ENCODE peak calls at places on chromosome 12, in six cellular contexts. U is aorta; J is fibroblast of lung; M is mesendoderm; Z is CD8-positive, alpha-beta T cell; A is prostate gland. G is an unnamed sample. For H3K27me3 and H3K36me3, the result is how much of the 10 kb centered on the place peaks cover.

GRCh38 chr12:90627180-90627896 is 327.6 kb downstream of the CCER1 start:
- DNase-seq in Z (no peak), J (peak), U (no peak), M (no peak), A (no peak), G (no peak)

GRCh38 chr12:106248849-106249371 is 1.1 kb upstream of the CKAP4 start:
- DNase-seq in A (no peak), J (peak), U (no peak), Z (no peak), M (no peak), G (no peak)

GRCh38 chr12:14854586-14855163 is 11.3 kb upstream of the ART4 start:
- DNase-seq in U (no peak), Z (no peak), A (no peak), J (no peak), M (no peak), G (no peak)

GRCh38 chr12:97301576-97301975 is 161.0 kb upstream of the RMST start:
- DNase-seq in U (no peak), J (no peak), A (no peak), Z (no peak), M (peak), G (no peak)

GRCh38 chr12:13428538-13429265 is 232.2 kb downstream of the EMP1 start:
- DNase-seq in Z (no peak), A (no peak), M (no peak), U (no peak), J (peak), G (no peak)

GRCh38 chr12:5723071-5723470 is 222.0 kb downstream of the ANO2 start:
- DNase-seq in J (no peak), M (no peak), U (no peak), Z (no peak), A (no peak), G (no peak)

GRCh38 chr12:62724947-62725447 is 210.0 kb downstream of the PPM1H start:
- DNase-seq in A (peak), J (peak), M (peak), Z (no peak), U (no peak), G (no peak)

GRCh38 chr12:55757701-55758100 is 14.8 kb downstream of the GDF11 start:
- DNase-seq in A (no peak), Z (no peak), U (no peak), J (no peak), M (peak), G (no peak)

GRCh38 chr12:112430929-112431328 is 12.2 kb downstream of the PTPN11 start:
- DNase-seq in J (no peak), M (no peak), A (no peak), U (no peak), Z (no peak), G (no peak)

GRCh38 chr12:39764944-39765560 is 145.4 kb upstream of the ABCD2 start:
- DNase-seq in U (no peak), Z (no peak), A (no peak), M (peak), J (peak), G (no peak)

GRCh38 chr12:122422769-122423257 is 344 bp upstream of the CLIP1 start:
- DNase-seq in J (peak), M (peak), Z (peak), A (no peak), U (peak), G (no peak)

GRCh38 chr12:90905691-90906370 is 49.1 kb downstream of the CCER1 start:
- DNase-seq in Z (no peak), M (no peak), J (peak), U (no peak), A (no peak), G (no peak)

GRCh38 chr12:69647178-69647577 is 36.5 kb upstream of the LRRC10 start:
- DNase-seq in U (no peak), M (no peak), A (no peak), J (no peak), Z (no peak), G (no peak)

GRCh38 chr12:25583545-25583944 is 30.5 kb upstream of the LMNTD1 start:
- DNase-seq in Z (no peak), U (no peak), J (peak), M (peak), A (no peak), G (no peak)

GRCh38 chr12:3019005-3019680 is 58.0 kb upstream of the TSPAN9 start:
- DNase-seq in J (no peak), M (no peak), Z (no peak), U (no peak), A (no peak), G (no peak)

GRCh38 chr12:44053550-44054243 is 217.8 kb downstream of the TMEM117 start:
- DNase-seq in J (peak), Z (no peak), U (no peak), M (no peak), A (no peak), G (no peak)

GRCh38 chr12:120257041-120257821 is 8.3 kb downstream of the PXN start:
- DNase-seq in M (peak), U (no peak), A (peak), J (peak), Z (no peak), G (no peak)

GRCh38 chr12:64178122-64178521 is 44.0 kb downstream of the KICS2 start:
- DNase-seq in M (no peak), U (no peak), Z (no peak), J (peak), A (no peak), G (no peak)

GRCh38 chr12:49079796-49080195 is 10.0 kb upstream of the RHEBL1 start:
- DNase-seq in A (no peak), J (no peak), M (no peak), U (no peak), Z (no peak), G (no peak)

GRCh38 chr12:24603371-24603770 is 345.5 kb downstream of the BCAT1 start:
- DNase-seq in U (no peak), M (no peak), J (no peak), Z (no peak), A (no peak), G (no peak)

GRCh38 chr12:25570418-25570817 is 17.3 kb upstream of the LMNTD1 start:
- DNase-seq in A (peak), M (no peak), J (no peak), U (no peak), Z (no peak), G (no peak)

GRCh38 chr12:90058721-90059120 is 350.1 kb upstream of the ATP2B1 start:
- DNase-seq in J (peak), A (no peak), U (no peak), Z (no peak), M (no peak), G (no peak)

DNA sequence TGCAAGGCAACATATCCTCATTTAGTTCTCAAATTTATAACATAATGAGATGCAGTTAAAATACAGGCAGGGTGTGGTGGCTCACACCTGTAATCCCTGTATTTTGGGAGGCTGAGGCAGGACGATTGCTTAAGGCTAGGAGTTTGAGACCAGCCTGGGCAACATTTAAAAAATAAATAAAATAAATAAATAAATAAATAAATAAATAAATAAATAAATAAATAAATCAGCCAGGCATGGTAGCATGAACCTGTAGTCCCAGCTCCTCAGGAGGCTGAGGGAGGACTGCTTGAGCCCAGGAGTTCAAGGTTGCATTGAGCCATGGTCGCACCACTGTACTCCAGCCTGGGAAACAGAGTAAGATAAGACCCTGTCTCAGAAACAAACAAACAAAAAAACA is 39.4 kb downstream of the TCHP start:
- DNase-seq in J (no peak), A (no peak), U (no peak), Z (no peak), M (no peak), G (no peak)
- H3K27me3 ChIP-seq in J (under half), A (under half), U (under half), Z (under half), M (under half), G (under half)

GRCh38 chr12:124762384-124762783 is 101.3 kb downstream of the SCARB1 start:
- DNase-seq in A (no peak), U (no peak), M (no peak), Z (no peak), J (no peak), G (no peak)
- H3K27ac ChIP-seq in A (no peak), U (no peak), M (no peak), Z (no peak), J (no peak), G (no peak)

GRCh38 chr12:50676761-50677160 is 87.1 kb upstream of the ATF1 start:
- DNase-seq in A (no peak), Z (no peak), M (no peak), U (no peak), J (no peak), G (no peak)
- H3K36me3 ChIP-seq in A (under half), Z (under half), M (under half), U (under half), J (under half), G (half or more)

GRCh38 chr12:52813203-52813819 is 605 bp downstream of the KRT4 start:
- DNase-seq in A (no peak), J (no peak), M (no peak), Z (no peak), U (no peak), G (peak)
- H3K27me3 ChIP-seq in A (under half), J (under half), M (under half), Z (under half), U (under half), G (under half)

GRCh38 chr12:94677778-94678177 is 27.4 kb upstream of the TMCC3 start:
- DNase-seq in A (peak), M (no peak), J (no peak), Z (no peak), U (no peak), G (no peak)

GRCh38 chr12:94676922-94677321 is 26.6 kb upstream of the TMCC3 start:
- DNase-seq in U (no peak), Z (no peak), J (no peak), A (no peak), M (no peak), G (no peak)

GRCh38 chr12:94674835-94675234 is 24.5 kb upstream of the TMCC3 start:
- DNase-seq in Z (no peak), U (no peak), J (no peak), A (no peak), M (no peak), G (no peak)

GRCh38 chr12:94673951-94674570 is 23.7 kb upstream of the TMCC3 start:
- DNase-seq in Z (no peak), A (no peak), U (no peak), J (no peak), M (no peak), G (no peak)

DNA sequence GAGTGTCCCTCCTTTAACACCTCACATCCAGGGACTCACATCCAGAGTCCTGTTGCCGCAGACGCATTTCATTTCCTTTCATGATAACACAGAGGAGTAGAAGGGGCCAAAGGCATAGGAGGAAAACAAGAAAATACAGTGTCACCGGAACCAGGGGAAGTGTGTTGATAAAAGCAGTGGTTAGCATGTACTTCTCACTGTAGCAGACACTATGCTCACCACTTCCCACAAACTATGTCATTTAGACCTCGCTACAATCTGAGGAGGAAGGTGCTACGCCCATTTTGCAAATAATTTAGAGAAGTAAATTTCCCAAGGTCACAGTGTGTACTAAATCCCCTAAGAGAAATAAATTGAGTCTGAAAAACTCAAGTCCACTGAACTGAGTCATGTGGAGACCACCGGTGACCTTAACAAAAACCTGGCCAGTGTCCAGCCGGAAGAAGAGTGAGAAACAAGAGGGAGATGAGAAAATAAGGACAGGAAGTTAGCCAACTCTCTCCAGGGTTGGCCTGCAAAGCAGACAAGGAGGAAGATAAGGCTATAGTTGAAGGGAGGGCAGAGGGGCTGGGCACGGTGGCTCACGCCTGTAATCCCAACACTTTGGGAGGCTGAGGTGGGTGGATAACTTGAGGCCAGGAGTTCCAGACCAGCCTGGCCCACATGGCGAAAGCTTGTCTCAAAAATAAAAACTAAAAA is 25.8 kb upstream of the TMCC3 start:
- DNase-seq in M (peak), Z (peak), A (no peak), J (no peak), U (no peak), G (peak)
- H3K27ac ChIP-seq in M (no peak), Z (peak), A (no peak), J (no peak), U (no peak), G (peak)

G was measured in upper lobe of right lung.